ENCODE peak calls at places on chromosomes 7 and 10, in four cellular contexts. One of them, this sample, is unnamed. For H3K4me1, the result is how much of the 10 kb centered on the place peaks cover.

GRCh38 chr7:28296571-28297483 is 115.5 kb upstream of the CREB5 start:
- DNase-seq in SK-N-SH: no peak
- DNase-seq in K562: peak
- DNase-seq in mesendoderm: peak
- DNase-seq in this sample: peak

GRCh38 chr7:151745090-151745638 is 131.8 kb downstream of the PRKAG2 start:
- DNase-seq in SK-N-SH: no peak
- DNase-seq in K562: peak
- DNase-seq in mesendoderm: no peak
- DNase-seq in this sample: no peak

GRCh38 chr10:48990226-48990625 is 50.6 kb upstream of the LRRC18 start:
- DNase-seq in SK-N-SH: no peak
- DNase-seq in K562: no peak
- DNase-seq in mesendoderm: no peak
- DNase-seq in this sample: no peak

GRCh38 chr10:110775022-110775379 is 96.7 kb upstream of the PDCD4 start:
- DNase-seq in SK-N-SH: no peak
- DNase-seq in K562: no peak
- DNase-seq in mesendoderm: no peak
- DNase-seq in this sample: no peak

GRCh38 chr10:33015798-33016547 is 57.9 kb upstream of the ITGB1 start:
- DNase-seq in SK-N-SH: no peak
- DNase-seq in K562: no peak
- DNase-seq in mesendoderm: no peak
- DNase-seq in this sample: no peak

GRCh38 chr7:131633342-131633843 is 77.0 kb upstream of the PODXL start:
- DNase-seq in SK-N-SH: no peak
- DNase-seq in K562: no peak
- DNase-seq in mesendoderm: no peak
- DNase-seq in this sample: no peak

GRCh38 chr10:102620138-102620591 is 24.1 kb upstream of the TRIM8 start:
- DNase-seq in SK-N-SH: no peak
- DNase-seq in K562: no peak
- DNase-seq in mesendoderm: no peak
- DNase-seq in this sample: no peak

GRCh38 chr10:93072225-93072712 is 1.4 kb upstream of the CYP26A1 start:
- DNase-seq in SK-N-SH: no peak
- DNase-seq in K562: no peak
- DNase-seq in mesendoderm: no peak
- DNase-seq in this sample: no peak

GRCh38 chr10:42790835-42791234 is 8.2 kb downstream of the BMS1 start:
- DNase-seq in SK-N-SH: no peak
- DNase-seq in K562: no peak
- DNase-seq in mesendoderm: peak
- DNase-seq in this sample: no peak

GRCh38 chr10:86953747-86954680 is 3.4 kb downstream of the MMRN2 start:
- DNase-seq in SK-N-SH: no peak
- DNase-seq in K562: peak
- DNase-seq in mesendoderm: peak
- DNase-seq in this sample: no peak

GRCh38 chr10:28554952-28555351 is 22.0 kb downstream of the WAC start:
- DNase-seq in SK-N-SH: no peak
- DNase-seq in K562: no peak
- DNase-seq in mesendoderm: no peak
- DNase-seq in this sample: no peak
- H3K4me1 ChIP-seq in SK-N-SH: under half
- H3K4me1 ChIP-seq in K562: under half
- H3K4me1 ChIP-seq in mesendoderm: under half
- H3K4me1 ChIP-seq in this sample: under half

DNA sequence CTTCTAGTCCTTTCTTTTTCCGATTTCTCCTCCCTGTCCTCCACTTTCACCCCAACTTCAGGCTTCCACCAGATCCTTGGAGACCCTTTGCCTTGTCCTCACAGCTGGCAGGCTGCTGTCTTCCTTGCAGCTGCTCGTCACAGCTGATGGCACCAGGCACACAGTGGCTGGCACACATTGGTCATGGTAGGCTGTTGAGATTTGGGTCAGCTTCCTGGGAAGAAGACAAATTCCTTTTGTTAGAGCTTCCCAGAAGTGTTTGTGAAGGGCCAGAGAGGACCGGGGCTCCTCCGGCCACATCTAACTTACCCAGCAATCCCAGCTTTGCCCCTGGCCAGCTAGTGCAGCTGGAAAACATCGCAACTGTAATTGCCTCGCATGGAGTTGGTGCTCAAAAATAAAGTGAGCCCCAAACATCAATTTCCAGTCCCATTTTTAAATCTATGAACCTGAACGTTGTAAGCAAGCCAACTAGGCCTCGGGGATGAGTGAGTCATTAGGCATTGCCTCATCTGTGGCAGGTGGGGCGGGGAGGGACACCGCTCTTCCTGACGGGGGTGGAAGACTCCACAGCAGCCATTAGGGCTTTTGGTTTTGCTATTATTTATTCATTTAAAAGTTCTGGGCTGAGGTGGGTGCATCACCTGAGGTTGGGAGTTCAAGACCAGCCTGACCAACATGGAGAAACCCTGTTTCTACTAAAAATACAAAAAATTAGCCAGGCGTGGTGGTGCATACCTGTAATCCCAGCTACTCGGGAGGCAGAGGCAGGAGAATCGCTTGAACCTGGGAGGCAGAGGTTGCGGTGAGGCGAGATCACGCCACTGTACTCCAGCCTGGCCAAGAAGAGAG is 12.4 kb downstream of the CPA5 start:
- DNase-seq in SK-N-SH: peak
- DNase-seq in K562: peak
- DNase-seq in mesendoderm: peak
- DNase-seq in this sample: no peak
- H3K9ac ChIP-seq in SK-N-SH: peak
- H3K9ac ChIP-seq in K562: no peak
- H3K9ac ChIP-seq in mesendoderm: peak
- H3K9ac ChIP-seq in this sample: no peak

GRCh38 chr10:62057872-62058271 is 156.4 kb downstream of the ARID5B start:
- DNase-seq in SK-N-SH: no peak
- DNase-seq in K562: no peak
- DNase-seq in mesendoderm: no peak
- DNase-seq in this sample: no peak

GRCh38 chr10:62059424-62059913 is 158.0 kb downstream of the ARID5B start:
- DNase-seq in SK-N-SH: no peak
- DNase-seq in K562: no peak
- DNase-seq in mesendoderm: no peak
- DNase-seq in this sample: no peak

GRCh38 chr10:62057359-62057758 is 155.9 kb downstream of the ARID5B start:
- DNase-seq in SK-N-SH: no peak
- DNase-seq in K562: no peak
- DNase-seq in mesendoderm: no peak
- DNase-seq in this sample: no peak

GRCh38 chr10:62058896-62059423 is 157.5 kb downstream of the ARID5B start:
- DNase-seq in SK-N-SH: no peak
- DNase-seq in K562: no peak
- DNase-seq in mesendoderm: no peak
- DNase-seq in this sample: no peak

GRCh38 chr10:62058476-62058875 is 157.0 kb downstream of the ARID5B start:
- DNase-seq in SK-N-SH: no peak
- DNase-seq in K562: no peak
- DNase-seq in mesendoderm: no peak
- DNase-seq in this sample: no peak
- H3K4me1 ChIP-seq in SK-N-SH: under half
- H3K4me1 ChIP-seq in K562: under half
- H3K4me1 ChIP-seq in mesendoderm: under half
- H3K4me1 ChIP-seq in this sample: under half

DNA sequence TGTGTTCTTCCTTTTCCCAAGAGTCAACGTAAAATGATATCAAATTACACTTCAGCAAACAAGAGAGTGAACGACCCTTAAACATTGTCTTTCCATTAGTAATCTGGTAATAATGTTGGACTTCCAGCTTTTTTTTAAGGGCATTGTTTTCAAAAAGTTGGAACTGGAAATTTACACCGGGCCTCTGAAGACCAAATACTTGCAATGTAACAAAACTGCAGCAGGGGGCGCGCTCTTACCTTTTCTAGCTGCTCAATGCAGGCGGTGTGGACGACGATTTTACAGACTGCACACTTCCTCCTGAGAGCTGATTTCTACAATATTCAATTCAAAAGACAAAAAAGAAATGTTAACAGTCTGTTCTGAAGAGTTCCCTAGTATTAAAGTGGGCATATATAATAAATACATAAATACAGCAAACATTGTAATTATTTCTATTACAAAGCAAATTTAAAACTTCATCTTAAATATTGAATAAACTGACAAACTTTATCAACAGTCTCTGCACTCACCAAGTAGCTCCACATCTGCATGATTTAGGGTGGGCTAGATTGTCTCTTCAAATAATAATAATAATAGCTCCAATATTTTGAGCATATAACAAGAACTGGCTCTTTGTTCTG is 190.4 kb downstream of the DGKI start:
- DNase-seq in SK-N-SH: peak
- DNase-seq in K562: peak
- DNase-seq in mesendoderm: peak
- DNase-seq in this sample: peak
- H3K9ac ChIP-seq in SK-N-SH: peak
- H3K9ac ChIP-seq in K562: no peak
- H3K9ac ChIP-seq in mesendoderm: no peak
- H3K9ac ChIP-seq in this sample: no peak

GRCh38 chr10:13268841-13269240 is 31.0 kb downstream of the PHYH start:
- DNase-seq in SK-N-SH: no peak
- DNase-seq in K562: peak
- DNase-seq in mesendoderm: peak
- DNase-seq in this sample: no peak
- H3K4me1 ChIP-seq in SK-N-SH: under half
- H3K4me1 ChIP-seq in K562: under half
- H3K4me1 ChIP-seq in mesendoderm: under half
- H3K4me1 ChIP-seq in this sample: under half

GRCh38 chr10:20596065-20596760 is 300.9 kb downstream of the NEBL start:
- DNase-seq in SK-N-SH: no peak
- DNase-seq in K562: no peak
- DNase-seq in mesendoderm: no peak
- DNase-seq in this sample: no peak
- H3K9ac ChIP-seq in SK-N-SH: no peak
- H3K9ac ChIP-seq in K562: no peak
- H3K9ac ChIP-seq in mesendoderm: no peak
- H3K9ac ChIP-seq in this sample: no peak

GRCh38 chr10:125082881-125083575 is 77.3 kb downstream of the CTBP2 start:
- DNase-seq in SK-N-SH: no peak
- DNase-seq in K562: no peak
- DNase-seq in mesendoderm: no peak
- DNase-seq in this sample: no peak
- H3K4me1 ChIP-seq in SK-N-SH: under half
- H3K4me1 ChIP-seq in K562: under half
- H3K4me1 ChIP-seq in mesendoderm: under half
- H3K4me1 ChIP-seq in this sample: under half

GRCh38 chr10:118163227-118163626 is 116.5 kb upstream of the RAB11FIP2 start:
- DNase-seq in SK-N-SH: no peak
- DNase-seq in K562: no peak
- DNase-seq in mesendoderm: no peak
- DNase-seq in this sample: no peak
- H3K9ac ChIP-seq in SK-N-SH: no peak
- H3K9ac ChIP-seq in K562: no peak
- H3K9ac ChIP-seq in mesendoderm: no peak
- H3K9ac ChIP-seq in this sample: no peak

DNA sequence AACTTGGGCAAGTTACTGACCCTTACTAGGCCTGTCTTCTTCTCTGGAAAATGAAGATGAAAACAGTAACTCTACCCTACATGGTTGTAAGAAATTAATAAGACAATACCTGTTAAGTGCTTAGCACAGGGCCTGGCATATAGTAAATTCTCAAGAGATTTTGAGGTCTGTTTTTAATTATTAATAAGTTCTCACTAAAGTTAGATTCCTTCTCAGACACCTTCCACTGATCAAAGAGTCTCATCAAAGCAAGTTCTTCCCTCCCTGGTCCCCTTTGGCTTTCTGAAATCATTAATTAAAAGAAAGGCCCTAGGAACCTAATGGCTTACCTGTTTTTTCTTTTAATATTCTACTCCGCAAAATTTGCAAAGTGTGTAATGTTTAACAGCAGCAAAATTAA is 4.6 kb downstream of the TMEM140 start:
- DNase-seq in SK-N-SH: no peak
- DNase-seq in K562: no peak
- DNase-seq in mesendoderm: no peak
- DNase-seq in this sample: no peak
- H3K4me1 ChIP-seq in SK-N-SH: under half
- H3K4me1 ChIP-seq in K562: under half
- H3K4me1 ChIP-seq in mesendoderm: under half
- H3K4me1 ChIP-seq in this sample: under half

DNA sequence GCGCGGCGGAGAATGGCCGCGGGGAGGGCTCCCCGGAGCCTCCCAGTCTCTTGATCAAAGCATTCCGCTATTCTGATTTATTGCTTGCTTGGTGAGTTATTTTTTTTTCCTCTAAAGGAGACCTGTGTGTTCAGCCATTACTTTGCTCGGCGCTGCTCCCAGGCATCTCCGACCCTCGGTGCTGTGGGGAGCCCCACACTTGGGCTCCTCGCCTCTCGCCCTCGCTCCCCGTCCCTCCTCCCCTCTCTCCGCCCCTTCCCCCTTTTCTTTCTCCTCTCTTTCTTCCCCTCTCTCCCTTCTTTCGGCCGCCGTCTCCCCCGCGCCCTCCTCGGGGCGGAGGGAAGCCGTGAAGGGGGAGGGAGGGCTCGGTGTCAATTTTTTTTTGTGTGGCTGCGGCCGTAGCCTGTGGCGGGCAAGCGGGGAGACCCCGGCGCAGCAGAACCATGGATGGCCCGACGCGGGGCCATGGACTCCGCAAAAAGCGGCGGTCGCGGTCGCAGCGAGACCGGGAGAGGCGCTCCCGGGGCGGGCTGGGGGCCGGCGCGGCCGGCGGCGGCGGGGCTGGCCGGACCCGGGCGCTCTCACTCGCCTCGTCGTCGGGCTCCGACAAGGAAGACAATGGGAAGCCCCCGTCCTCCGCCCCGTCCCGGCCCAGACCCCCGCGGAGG is 1.1 kb downstream of the AUTS2 start:
- DNase-seq in SK-N-SH: peak
- DNase-seq in K562: no peak
- DNase-seq in mesendoderm: peak
- DNase-seq in this sample: peak
- H3K9ac ChIP-seq in SK-N-SH: peak
- H3K9ac ChIP-seq in K562: no peak
- H3K9ac ChIP-seq in mesendoderm: peak
- H3K9ac ChIP-seq in this sample: peak

This sample was measured in DND-41.